ENCODE peak calls at places on chromosomes 11 and 22, in five cellular contexts. B is SK-N-MC; H is stimulated activated CD8-positive, alpha-beta memory T cell treated with anti-CD3 and anti-CD28 coated beads, Interleukin-4, amount 100 ng/mL, for 4 hours; E is neural crest cell; L is effector memory CD4-positive, alpha-beta T cell. R is an unnamed sample.

GRCh38 chr22:39251762-39252460 is 7.1 kb upstream of the PDGFB start:
- DNase-seq in L (no peak), E (no peak), H (no peak), B (no peak), R (peak)

GRCh38 chr11:68418671-68419070 is 41.9 kb upstream of the PPP6R3 start:
- DNase-seq in B (no peak), H (no peak), L (no peak), E (no peak), R (no peak)

GRCh38 chr11:20275987-20276660 is 87.4 kb upstream of the HTATIP2 start:
- DNase-seq in B (no peak), L (no peak), H (no peak), E (no peak), R (no peak)

GRCh38 chr11:65505434-65506315 is 6.8 kb downstream of the MALAT1 start:
- DNase-seq in B (no peak), L (no peak), E (no peak), H (no peak), R (peak)

GRCh38 chr11:45079943-45080719 is 66.3 kb upstream of the PRDM11 start:
- DNase-seq in B (no peak), H (peak), E (no peak), L (peak), R (no peak)

GRCh38 chr11:67289651-67290479 is 762 bp downstream of the ANKRD13D start:
- DNase-seq in H (no peak), B (no peak), E (no peak), L (no peak), R (no peak)

GRCh38 chr11:67022961-67023956 is at the start of gene SYT12:
- DNase-seq in H (no peak), L (no peak), B (no peak), E (no peak), R (no peak)

GRCh38 chr11:108680267-108680666 is 15.4 kb downstream of the DDX10 start:
- DNase-seq in E (no peak), B (no peak), L (no peak), H (no peak), R (no peak)

GRCh38 chr22:42743501-42743991 is 22.9 kb upstream of the A4GALT start:
- DNase-seq in B (peak), H (no peak), E (no peak), L (no peak), R (peak)

R was measured in myocyte.